ENCODE peak calls at places on chromosomes 16 and 17, in six cellular contexts. A, V, H, F, N and L are unnamed samples.

GRCh38 chr16:88754912-88755744 is 29.9 kb downstream of the PIEZO1 start:
- DNase-seq in A (no peak), V (no peak), H (no peak), F (peak), N (no peak), L (peak)

GRCh38 chr16:22191966-22192260 is 14.2 kb upstream of the EEF2K start:
- DNase-seq in A (peak), V (no peak), H (no peak), F (peak), N (no peak), L (no peak)

GRCh38 chr17:80955673-80956306 is 35.9 kb upstream of the CHMP6 start:
- DNase-seq in A (no peak), V (no peak), H (no peak), F (no peak), N (no peak), L (no peak)

GRCh38 chr17:68344701-68345136 is 53.4 kb downstream of the ARSG start:
- DNase-seq in A (peak), V (no peak), H (no peak), F (no peak), N (no peak), L (no peak)

GRCh38 chr17:61205931-61206330 is 193.7 kb upstream of the TBX2 start:
- DNase-seq in A (no peak), V (no peak), H (no peak), F (peak), N (no peak), L (no peak)

GRCh38 chr16:74951676-74952075 is 33.2 kb downstream of the WDR59 start:
- DNase-seq in A (no peak), V (no peak), H (no peak), F (no peak), N (no peak), L (no peak)

GRCh38 chr17:33716937-33717336 is 423.8 kb upstream of the ASIC2 start:
- DNase-seq in A (no peak), V (no peak), H (no peak), F (no peak), N (no peak), L (no peak)

GRCh38 chr17:40371261-40371929 is 6.9 kb upstream of the GJD3 start:
- DNase-seq in A (no peak), V (no peak), H (no peak), F (no peak), N (no peak), L (no peak)

GRCh38 chr17:70989301-70989700 is 820.0 kb downstream of the KCNJ2 start:
- DNase-seq in A (no peak), V (no peak), H (no peak), F (no peak), N (no peak), L (no peak)

GRCh38 chr17:35257080-35257701 is 14.3 kb downstream of the SLFN5 start:
- DNase-seq in A (no peak), V (no peak), H (peak), F (peak), N (no peak), L (no peak)

GRCh38 chr17:58626905-58627304 is 64.9 kb downstream of the TEX14 start:
- DNase-seq in A (no peak), V (no peak), H (no peak), F (no peak), N (no peak), L (no peak)

GRCh38 chr17:49511810-49512209 is 16.7 kb downstream of the NGFR start:
- DNase-seq in A (no peak), V (no peak), H (no peak), F (no peak), N (no peak), L (no peak)

GRCh38 chr16:86355114-86355513 is 155.2 kb upstream of the FOXF1 start:
- DNase-seq in A (no peak), V (no peak), H (peak), F (peak), N (no peak), L (no peak)

GRCh38 chr16:89786474-89787364 is 29.7 kb downstream of the FANCA start:
- DNase-seq in A (no peak), V (no peak), H (no peak), F (no peak), N (no peak), L (no peak)

GRCh38 chr17:69869667-69870066 is 205.4 kb upstream of the KCNJ16 start:
- DNase-seq in A (no peak), V (no peak), H (no peak), F (no peak), N (no peak), L (no peak)

GRCh38 chr17:36652716-36653115 is 51.3 kb downstream of the MRM1 start:
- DNase-seq in A (no peak), V (no peak), H (no peak), F (no peak), N (no peak), L (no peak)

GRCh38 chr16:87832137-87832527 is 37.2 kb downstream of the SLC7A5 start:
- DNase-seq in A (no peak), V (no peak), H (no peak), F (no peak), N (no peak), L (no peak)

GRCh38 chr17:51684214-51684613 is 423.9 kb downstream of the UTP18 start:
- DNase-seq in A (no peak), V (no peak), H (no peak), F (no peak), N (no peak), L (no peak)

GRCh38 chr16:11409398-11409797 is 64.1 kb downstream of the RMI2 start:
- DNase-seq in A (no peak), V (no peak), H (no peak), F (peak), N (no peak), L (no peak)

GRCh38 chr16:21301168-21301894 is 23.2 kb upstream of the CRYM start:
- DNase-seq in A (peak), V (peak), H (peak), F (peak), N (peak), L (peak)